ENCODE peak calls at places on chromosomes 2 and 18, in eight cellular contexts. H is activated CD4-positive, alpha-beta T cell treated with anti-CD3 and anti-CD28 coated beads, Interleukin-2, amount 10 ng/mL, durations not matched to agents 7 days and 5 days; Z is EH; B is ovary; O is ACHN; Y is fibroblast of lung; S is non-pigmented ciliary epithelial cell; V is aorta. L is an unnamed sample.

GRCh38 chr18:76725445-76725844 is 96.9 kb upstream of the ZNF236 start:
- DNase-seq in H (no peak), Z (no peak), B (no peak), O (no peak), Y (no peak), S (no peak), V (no peak), L (no peak)

GRCh38 chr2:1541812-1542211 is 128.5 kb downstream of the TPO start:
- DNase-seq in H (no peak), Z (no peak), B (no peak), O (no peak), Y (peak; percentile 14), S (no peak), V (no peak), L (no peak)

GRCh38 chr2:227884511-227884947 is 13.1 kb downstream of the DAW1 start:
- DNase-seq in H (peak; percentile 50), Z (peak; percentile 78), B (no peak), O (peak; percentile 86), Y (peak; percentile 58), S (no peak), V (peak; percentile 86), L (no peak)

GRCh38 chr2:45567288-45567963 is 43.6 kb downstream of the SRBD1 start:
- DNase-seq in H (no peak), Z (no peak), B (no peak), O (no peak), Y (no peak), S (no peak), V (no peak), L (no peak)

GRCh38 chr2:96760986-96761832 is 507 bp downstream of the CNNM4 start:
- DNase-seq in H (peak; percentile 25), Z (peak; percentile 47), B (no peak), O (peak; percentile 30), Y (peak; percentile 34), S (no peak), V (peak; percentile 82), L (peak; percentile 72)

GRCh38 chr18:4400911-4401310 is 54.2 kb downstream of the DLGAP1 start:
- DNase-seq in H (no peak), Z (no peak), B (no peak), O (no peak), Y (no peak), S (no peak), V (no peak), L (no peak)

GRCh38 chr2:1756456-1756855 is 12.1 kb upstream of the PXDN start:
- DNase-seq in H (no peak), Z (no peak), B (peak; percentile 30), O (no peak), Y (no peak), S (no peak), V (peak; percentile 65), L (peak; percentile 49)

GRCh38 chr2:173983414-173983871 is 18.3 kb upstream of the SP3 start:
- DNase-seq in H (no peak), Z (no peak), B (no peak), O (no peak), Y (peak; percentile 39), S (no peak), V (no peak), L (no peak)

GRCh38 chr2:74735544-74735943 is 81.5 kb downstream of the SEMA4F start:
- DNase-seq in H (no peak), Z (no peak), B (no peak), O (no peak), Y (no peak), S (no peak), V (no peak), L (no peak)

GRCh38 chr18:58581265-58581664 is 47.6 kb downstream of the ALPK2 start:
- DNase-seq in H (no peak), Z (peak; percentile 99), B (no peak), O (peak; percentile 85), Y (peak; percentile 97), S (peak; percentile 87), V (no peak), L (no peak)

GRCh38 chr18:23547806-23548205 is 38.5 kb downstream of the NPC1 start:
- DNase-seq in H (no peak), Z (peak; percentile 52), B (no peak), O (peak; percentile 82), Y (peak; percentile 12), S (no peak), V (no peak), L (no peak)

GRCh38 chr2:121018136-121019057 is 266.6 kb downstream of the TFCP2L1 start:
- DNase-seq in H (no peak), Z (no peak), B (peak; percentile 83), O (no peak), Y (peak; percentile 65), S (peak; percentile 8), V (peak; percentile 85), L (peak; percentile 65)

GRCh38 chr18:70288851-70289328 is at the start of gene SOCS6:
- DNase-seq in H (peak; percentile 59), Z (peak; percentile 77), B (peak; percentile 74), O (peak; percentile 59), Y (peak; percentile 73), S (no peak), V (peak; percentile 88), L (peak; percentile 79)

GRCh38 chr2:132438650-132439030 is 22.0 kb downstream of the GPR39 start:
- DNase-seq in H (no peak), Z (peak; percentile 98), B (no peak), O (peak; percentile 82), Y (peak; percentile 89), S (peak; percentile 82), V (no peak), L (no peak)

GRCh38 chr2:25368650-25369049 is 26.9 kb upstream of the DNMT3A start:
- DNase-seq in H (no peak), Z (peak; percentile 48), B (peak; percentile 24), O (no peak), Y (no peak), S (no peak), V (peak; percentile 62), L (peak; percentile 66)

GRCh38 chr18:21896732-21897336 is 156.2 kb downstream of the MIB1 start:
- DNase-seq in H (no peak), Z (peak; percentile 15), B (no peak), O (no peak), Y (no peak), S (no peak), V (no peak), L (no peak)

GRCh38 chr2:37338933-37339332 is 5.5 kb upstream of the QPCT start:
- DNase-seq in H (no peak), Z (no peak), B (no peak), O (no peak), Y (no peak), S (no peak), V (no peak), L (no peak)

GRCh38 chr2:233856184-233856583 is 1.8 kb upstream of the HJURP start:
- DNase-seq in H (no peak), Z (no peak), B (no peak), O (no peak), Y (no peak), S (no peak), V (no peak), L (no peak)

GRCh38 chr2:188623995-188624643 is 332.4 kb downstream of the GULP1 start:
- DNase-seq in H (no peak), Z (peak; percentile 63), B (no peak), O (no peak), Y (peak; percentile 87), S (peak; percentile 78), V (no peak), L (no peak)

GRCh38 chr18:68399721-68400120 is 315.2 kb downstream of the TMX3 start:
- DNase-seq in H (no peak), Z (no peak), B (no peak), O (no peak), Y (peak; percentile 57), S (no peak), V (no peak), L (no peak)

GRCh38 chr18:72652990-72653593 is 109.0 kb upstream of the CBLN2 start:
- DNase-seq in H (peak; percentile 56), Z (peak; percentile 5), B (peak; percentile 55), O (peak; percentile 60), Y (peak; percentile 10), S (no peak), V (no peak), L (no peak)